ENCODE peak calls at places on chromosome 7, in eight cellular contexts. Q is fibroblast of pulmonary artery; D is glutamatergic neuron; T is endothelial cell; G is astrocyte of the cerebellum; K is right lobe of liver; H is GM23338; M is CD8-positive, alpha-beta T cell. C is an unnamed sample.

GRCh38 chr7:151940048-151940845 is 16.0 kb upstream of the GALNTL5 start:
- DNase-seq in Q (peak), D (no peak), T (no peak), G (peak), K (no peak), H (no peak), M (no peak), C (no peak)

GRCh38 chr7:47574473-47575328 is 7.2 kb downstream of the TNS3 start:
- DNase-seq in Q (no peak), D (no peak), T (no peak), G (no peak), K (peak), H (no peak), M (no peak), C (no peak)

GRCh38 chr7:47578581-47579270 is 3.2 kb downstream of the TNS3 start:
- DNase-seq in Q (peak), D (no peak), T (no peak), G (no peak), K (no peak), H (no peak), M (no peak), C (no peak)

GRCh38 chr7:155795951-155796350 is 16.3 kb downstream of the SHH start:
- DNase-seq in Q (no peak), D (no peak), T (no peak), G (no peak), K (peak), H (no peak), M (no peak), C (no peak)

GRCh38 chr7:55120501-55121198 is 101.8 kb downstream of the EGFR start:
- DNase-seq in Q (peak), D (no peak), T (no peak), G (no peak), K (no peak), H (no peak), M (no peak), C (no peak)

GRCh38 chr7:19772858-19773337 is 519 bp downstream of the TMEM196 start:
- DNase-seq in Q (peak), D (peak), T (peak), G (peak), K (no peak), H (peak), M (no peak), C (peak)

GRCh38 chr7:92991190-92991589 is 126.6 kb downstream of the SAMD9 start:
- DNase-seq in Q (no peak), D (no peak), T (no peak), G (no peak), K (no peak), H (no peak), M (no peak), C (no peak)

GRCh38 chr7:129434846-129435318 is 650 bp downstream of the STRIP2 start:
- DNase-seq in Q (peak), D (peak), T (peak), G (no peak), K (peak), H (peak), M (no peak), C (peak)

DNA sequence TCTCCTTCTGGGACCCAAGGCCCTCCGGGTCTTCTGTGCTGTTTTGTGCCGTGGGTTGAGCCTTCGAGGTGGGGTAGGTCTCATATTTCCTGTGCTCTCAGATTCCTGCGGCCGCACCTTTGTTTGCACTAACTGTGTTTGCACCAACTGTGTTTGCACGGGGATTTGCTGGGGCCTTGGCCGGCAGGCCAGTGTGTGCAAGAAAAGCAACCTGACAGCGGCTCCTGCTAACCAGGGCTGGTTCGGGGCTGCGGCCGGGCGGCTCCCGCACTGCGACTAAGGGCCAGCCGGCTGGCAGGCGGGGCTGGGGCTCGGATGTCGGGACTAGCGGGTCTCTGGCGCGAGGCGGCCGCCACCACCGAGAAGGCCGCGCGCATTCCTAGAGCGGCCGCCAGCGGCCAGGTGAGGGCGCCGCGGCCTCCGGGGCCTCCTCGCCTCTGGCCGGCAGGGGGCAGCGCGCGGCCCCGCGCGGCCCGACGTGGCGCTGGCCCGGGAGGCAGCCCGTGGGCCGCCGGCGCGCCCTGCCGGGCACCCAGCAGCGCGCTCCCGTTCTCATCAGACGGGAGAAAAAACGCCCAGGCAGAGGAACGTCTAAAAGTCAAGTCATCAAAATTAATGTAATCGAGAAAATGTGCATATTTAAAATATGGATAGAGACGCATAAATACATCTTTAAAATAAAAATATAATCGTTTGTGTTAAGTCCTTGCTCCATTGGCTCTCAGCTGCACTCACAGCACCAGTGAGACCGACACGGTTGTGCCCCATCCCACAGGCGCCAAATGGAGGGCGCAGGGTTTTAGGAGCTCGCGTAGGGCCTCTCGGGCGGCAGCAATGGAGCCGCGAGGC is 38.6 kb downstream of the ZNF777 start:
- DNase-seq in Q (peak), D (peak), T (peak), G (peak), K (peak), H (peak), M (peak), C (peak)
- TF ChIP-seq CTCF in Q (peak), D (peak), T (peak), G (peak), K (peak), H (peak), M (no peak), C (peak)

DNA sequence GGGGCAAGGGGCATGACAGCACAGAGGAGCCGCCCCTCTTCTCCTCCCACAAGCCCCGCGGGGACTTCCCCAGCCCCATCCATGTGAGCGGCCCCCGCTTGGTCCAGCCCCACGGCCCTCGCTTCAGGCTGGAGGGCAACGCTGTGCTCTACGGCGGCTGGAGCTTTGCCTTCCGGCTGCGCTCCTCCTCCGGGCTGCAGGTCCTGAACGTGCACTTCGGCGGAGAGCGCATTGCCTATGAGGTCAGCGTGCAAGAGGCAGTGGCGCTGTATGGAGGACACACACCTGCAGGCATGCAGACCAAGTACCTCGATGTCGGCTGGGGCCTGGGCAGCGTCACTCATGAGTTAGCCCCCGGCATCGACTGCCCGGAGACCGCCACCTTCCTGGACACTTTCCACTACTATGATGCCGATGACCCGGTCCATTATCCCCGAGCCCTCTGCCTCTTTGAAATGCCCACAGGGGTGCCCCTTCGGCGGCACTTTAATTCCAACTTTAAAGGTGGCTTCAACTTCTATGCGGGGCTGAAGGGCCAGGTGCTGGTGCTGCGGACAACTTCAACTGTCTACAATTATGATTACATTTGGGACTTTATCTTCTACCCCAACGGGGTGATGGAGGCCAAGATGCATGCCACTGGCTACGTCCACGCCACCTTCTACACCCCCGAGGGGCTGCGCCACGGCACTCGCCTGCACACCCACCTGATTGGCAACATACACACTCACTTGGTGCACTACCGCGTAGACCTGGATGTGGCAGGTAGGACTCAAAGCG is 5.1 kb downstream of the AOC1 start:
- DNase-seq in Q (no peak), D (no peak), T (no peak), G (no peak), K (no peak), H (no peak), M (no peak), C (no peak)
- TF ChIP-seq CTCF in Q (no peak), D (no peak), T (no peak), G (no peak), K (no peak), H (no peak), M (no peak), C (no peak)

GRCh38 chr7:31782411-31782991 is 95.5 kb downstream of the PPP1R17 start:
- DNase-seq in Q (peak), D (no peak), T (peak), G (peak), K (no peak), H (peak), M (no peak), C (peak)
- TF ChIP-seq CTCF in Q (peak), D (peak), T (peak), G (peak), K (peak), H (peak), M (no peak), C (peak)

GRCh38 chr7:30348083-30348560 is 63.7 kb downstream of the ZNRF2 start:
- DNase-seq in Q (peak), D (no peak), T (no peak), G (peak), K (no peak), H (peak), M (peak), C (no peak)
- TF ChIP-seq CTCF in Q (no peak), D (no peak), T (no peak), G (no peak), K (no peak), H (no peak), M (no peak), C (no peak)

GRCh38 chr7:100407285-100408180 is 21.0 kb downstream of the ZCWPW1 start:
- DNase-seq in Q (peak), D (no peak), T (peak), G (peak), K (no peak), H (peak), M (peak), C (peak)
- TF ChIP-seq CTCF in Q (peak), D (peak), T (peak), G (peak), K (peak), H (peak), M (peak), C (peak)

GRCh38 chr7:86598311-86598710 is 45.4 kb upstream of the GRM3 start:
- DNase-seq in Q (no peak), D (no peak), T (peak), G (no peak), K (no peak), H (peak), M (no peak), C (peak)
- TF ChIP-seq CTCF in Q (no peak), D (no peak), T (no peak), G (no peak), K (no peak), H (peak), M (no peak), C (peak)

GRCh38 chr7:13035233-13035632 is 347.8 kb downstream of the ARL4A start:
- DNase-seq in Q (no peak), D (no peak), T (no peak), G (no peak), K (no peak), H (no peak), M (no peak), C (no peak)
- TF ChIP-seq CTCF in Q (no peak), D (no peak), T (no peak), G (no peak), K (no peak), H (no peak), M (no peak), C (no peak)

GRCh38 chr7:101662447-101662998 is 33.4 kb upstream of the MYL10 start:
- DNase-seq in Q (no peak), D (no peak), T (no peak), G (no peak), K (no peak), H (no peak), M (no peak), C (no peak)

GRCh38 chr7:101659706-101660105 is 30.6 kb upstream of the MYL10 start:
- DNase-seq in Q (no peak), D (no peak), T (no peak), G (no peak), K (no peak), H (peak), M (no peak), C (no peak)

GRCh38 chr7:101657171-101657570 is 28.1 kb upstream of the MYL10 start:
- DNase-seq in Q (no peak), D (no peak), T (no peak), G (no peak), K (no peak), H (no peak), M (no peak), C (no peak)
- TF ChIP-seq CTCF in Q (no peak), D (no peak), T (no peak), G (no peak), K (no peak), H (no peak), M (no peak), C (no peak)

DNA sequence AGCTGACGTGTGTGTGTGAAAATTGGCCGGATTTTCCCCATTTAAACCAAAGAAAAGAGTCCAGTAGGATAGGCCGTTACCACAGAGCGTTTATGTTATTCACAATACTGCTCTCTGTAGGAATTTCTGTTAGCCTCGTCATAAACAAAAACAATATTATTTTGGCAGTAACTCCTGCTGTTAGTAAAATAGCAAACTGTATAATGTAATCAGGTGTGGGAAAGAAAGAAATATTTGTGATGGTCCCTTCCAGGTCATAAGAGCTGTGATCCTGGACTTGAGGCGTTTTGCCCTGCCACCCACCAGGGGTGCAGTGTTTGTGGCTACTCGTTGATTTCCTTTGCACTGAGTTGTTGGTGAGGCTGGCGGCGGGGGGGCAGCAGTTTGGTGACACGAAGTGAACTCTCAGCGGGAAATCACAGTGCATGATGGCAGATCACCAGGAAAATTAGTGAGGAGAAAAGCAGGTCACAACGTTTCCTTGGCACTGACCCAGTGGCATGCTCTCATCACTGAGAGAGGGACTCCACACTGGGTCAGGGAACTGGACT is 2.8 kb downstream of the EEPD1 start:
- DNase-seq in Q (no peak), D (no peak), T (peak), G (peak), K (peak), H (peak), M (no peak), C (peak)
- TF ChIP-seq CTCF in Q (no peak), D (no peak), T (no peak), G (no peak), K (no peak), H (no peak), M (no peak), C (no peak)

DNA sequence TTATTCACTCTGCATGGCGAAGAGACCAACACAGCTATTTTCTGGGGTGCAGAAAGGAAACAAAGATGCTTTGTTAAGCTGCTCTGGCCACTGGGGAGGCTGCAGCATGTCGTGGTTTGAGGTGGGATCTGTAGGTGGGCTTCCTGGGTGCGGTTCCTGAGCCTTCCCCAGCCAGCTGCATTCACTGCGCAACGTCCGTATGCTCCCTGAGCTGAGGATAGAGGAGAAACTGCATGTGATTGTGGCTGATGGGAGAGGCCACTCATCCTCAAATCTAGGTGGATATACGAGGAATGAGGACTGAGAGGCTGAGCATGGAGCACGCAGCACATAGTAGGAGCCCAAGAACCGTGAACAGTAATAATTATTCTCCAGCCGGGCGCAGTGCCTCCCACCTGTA is 9.9 kb upstream of the DNAAF5 start:
- DNase-seq in Q (no peak), D (no peak), T (no peak), G (no peak), K (no peak), H (no peak), M (no peak), C (no peak)
- TF ChIP-seq CTCF in Q (no peak), D (no peak), T (no peak), G (no peak), K (no peak), H (no peak), M (no peak), C (no peak)

C was measured in nephron progenitor cell.